ENCODE peak calls at places on chromosomes 7 and 10, in five cellular contexts. H is epithelial cell of esophagus, F is fibroblast of pulmonary artery, S is neural progenitor cell, V is upper lobe of right lung. Y is an unnamed sample.

GRCh38 chr10:905503-905902 is 26.0 kb downstream of the LARP4B start:
- DNase-seq in F (peak; percentile 37), V (no peak), S (no peak), H (no peak), Y (peak; percentile 12)

GRCh38 chr10:84541289-84541637 is 212.9 kb downstream of the CCSER2 start:
- DNase-seq in V (no peak), H (no peak), F (no peak), S (peak; percentile 60), Y (no peak)

GRCh38 chr7:72405389-72405788 is 6.7 kb downstream of the CALN1 start:
- DNase-seq in V (peak; percentile 79), H (peak; percentile 9), S (no peak), F (no peak), Y (peak; percentile 48)

GRCh38 chr10:73414230-73414981 is 548 bp upstream of the ANXA7 start:
- DNase-seq in H (peak; percentile 84), S (no peak), F (no peak), V (no peak), Y (no peak)

GRCh38 chr7:158094671-158095256 is 492.9 kb downstream of the PTPRN2 start:
- DNase-seq in S (no peak), F (no peak), V (peak; percentile 26), H (no peak), Y (no peak)

GRCh38 chr10:58334817-58335305 is at the start of gene UBE2D1:
- DNase-seq in S (peak; percentile 84), H (peak; percentile 87), V (peak; percentile 97), F (peak; percentile 72), Y (peak; percentile 54)

GRCh38 chr10:122558452-122558851 is 2.1 kb upstream of the DMBT1 start:
- DNase-seq in V (no peak), F (no peak), H (peak; percentile 5), S (no peak), Y (no peak)

GRCh38 chr10:114551310-114551972 is 106.6 kb downstream of the ABLIM1 start:
- DNase-seq in H (no peak), F (peak; percentile 37), V (peak; percentile 78), S (no peak), Y (no peak)

GRCh38 chr10:74008212-74008731 is 10.4 kb downstream of the VCL start:
- DNase-seq in V (no peak), H (no peak), F (peak; percentile 72), S (no peak), Y (peak; percentile 79)

GRCh38 chr7:45088146-45088701 is 545 bp downstream of the NACAD start:
- DNase-seq in V (peak; percentile 61), H (no peak), S (peak; percentile 40), F (no peak), Y (no peak)

GRCh38 chr7:94630855-94631254 is 25.1 kb downstream of the SGCE start:
- DNase-seq in F (no peak), S (no peak), H (no peak), V (no peak), Y (no peak)

GRCh38 chr10:5752301-5752871 is 60.8 kb downstream of the GDI2 start:
- DNase-seq in V (no peak), S (peak; percentile 36), H (no peak), F (no peak), Y (peak; percentile 37)

GRCh38 chr7:28922618-28923331 is 35.4 kb downstream of the TRIL start:
- DNase-seq in F (peak; percentile 86), H (peak; percentile 74), V (peak; percentile 69), S (peak; percentile 96), Y (peak; percentile 75)

GRCh38 chr7:141475678-141476077 is 75.5 kb upstream of the AGK start:
- DNase-seq in S (no peak), V (no peak), F (no peak), H (peak; percentile 40), Y (no peak)

GRCh38 chr10:123299598-123299997 is 145.4 kb downstream of the BUB3 start:
- DNase-seq in S (no peak), F (no peak), H (no peak), V (no peak), Y (no peak)

GRCh38 chr7:75937958-75938786 is 23.2 kb downstream of the POR start:
- DNase-seq in S (peak; percentile 23), F (peak; percentile 91), H (peak; percentile 37), V (peak; percentile 78), Y (peak; percentile 99)

GRCh38 chr7:157850481-157851444 is 514.0 kb downstream of the DNAJB6 start:
- DNase-seq in V (no peak), S (no peak), F (no peak), H (no peak), Y (no peak)

GRCh38 chr10:89206402-89207180 is 526 bp downstream of the CH25H start:
- DNase-seq in S (no peak), F (peak; percentile 34), V (peak; percentile 70), H (peak; percentile 8), Y (peak; percentile 26)

GRCh38 chr7:17139081-17139480 is 159.4 kb upstream of the AHR start:
- DNase-seq in H (peak; percentile 5), V (no peak), S (no peak), F (no peak), Y (no peak)

GRCh38 chr10:129961274-129961839 is 2.7 kb downstream of the EBF3 start:
- DNase-seq in S (no peak), H (no peak), F (peak; percentile 50), V (no peak), Y (peak; percentile 38)

GRCh38 chr7:3043544-3044395 is at the start of gene CARD11:
- DNase-seq in F (peak; percentile 8), H (peak; percentile 5), V (no peak), S (no peak), Y (no peak)
- H3K4me3 ChIP-seq in F (peak within 1 kb of the TSS; percentile 42), H (peak within 1 kb of the TSS; percentile 29), V (peak within 1 kb of the TSS; percentile 39), S (peak within 1 kb of the TSS; percentile 55), Y (no peak within 1 kb of the TSS)

GRCh38 chr10:79562135-79562756 is 2.0 kb upstream of the SFTPA2 start:
- DNase-seq in S (peak; percentile 83), V (peak; percentile 90), H (peak; percentile 69), F (peak; percentile 70), Y (peak; percentile 49)
- TF ChIP-seq CTCF in S (peak; percentile 93), V (peak; percentile 86), H (peak; percentile 95), F (peak; percentile 98), Y (peak; percentile 85)

DNA sequence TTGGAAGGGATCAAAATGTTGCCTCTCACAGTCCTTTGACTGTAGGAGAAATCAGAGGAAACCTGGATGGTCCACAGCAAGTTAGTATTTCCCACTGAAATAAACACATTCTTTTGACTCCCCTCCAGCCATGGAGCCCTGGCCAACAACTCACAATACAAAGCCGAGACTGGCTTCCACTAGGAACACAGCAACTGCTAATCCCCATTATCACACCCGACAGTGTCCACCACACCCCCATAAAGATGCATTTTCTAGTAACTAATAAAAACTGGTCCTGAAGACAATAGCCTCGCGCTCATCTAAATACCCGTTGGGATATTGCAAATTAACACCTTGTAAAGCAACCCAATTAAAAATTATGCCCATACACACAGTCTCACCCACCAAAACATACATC is 768 bp upstream of the MACROH2A2 start:
- DNase-seq in F (no peak), H (no peak), S (peak; percentile 16), V (no peak), Y (no peak)
- H3K4me3 ChIP-seq in F (no peak overlapping the region), H (peak overlapping the region; percentile 74), S (peak overlapping the region; percentile 97), V (peak overlapping the region; percentile 69), Y (no peak overlapping the region)

GRCh38 chr7:70776627-70777101 is 355.3 kb upstream of the GALNT17 start:
- DNase-seq in V (no peak), H (no peak), F (peak; percentile 1), S (no peak), Y (peak; percentile 68)

GRCh38 chr7:70778585-70778984 is 353.4 kb upstream of the GALNT17 start:
- DNase-seq in F (no peak), S (no peak), V (no peak), H (no peak), Y (no peak)

GRCh38 chr7:70777251-70777650 is 354.7 kb upstream of the GALNT17 start:
- DNase-seq in H (no peak), F (no peak), S (no peak), V (no peak), Y (no peak)

GRCh38 chr7:70774895-70775527 is 356.9 kb upstream of the GALNT17 start:
- DNase-seq in S (no peak), F (no peak), V (no peak), H (no peak), Y (no peak)

GRCh38 chr7:70775570-70776156 is 356.3 kb upstream of the GALNT17 start:
- DNase-seq in F (peak; percentile 14), H (peak; percentile 44), S (no peak), V (no peak), Y (peak; percentile 41)
- TF ChIP-seq CTCF in F (no peak), H (peak; percentile 46), S (peak; percentile 42), V (no peak), Y (peak; percentile 24)

Y was measured in fibroblast of mammary gland.